ENCODE peak calls at places on chromosomes 16 and 17, in eight cellular contexts. R, N, Q, J, W, Z, T and V are unnamed samples.

GRCh38 chr17:13306310-13306962 is 288.6 kb upstream of the ELAC2 start:
- DNase-seq in R (no peak), N (peak), Q (peak), J (peak), W (no peak), Z (no peak), T (no peak), V (no peak)

GRCh38 chr17:74354123-74354522 is 7.5 kb downstream of the BTBD17 start:
- DNase-seq in R (no peak), N (no peak), Q (peak), J (no peak), W (no peak), Z (no peak), T (peak), V (peak)

GRCh38 chr17:36131436-36131835 is 27.8 kb downstream of the CCL4 start:
- DNase-seq in R (no peak), N (no peak), Q (no peak), J (no peak), W (no peak), Z (no peak), T (no peak), V (no peak)

GRCh38 chr17:4480929-4481898 is 17.5 kb upstream of the SPNS2 start:
- DNase-seq in R (peak), N (no peak), Q (no peak), J (no peak), W (no peak), Z (no peak), T (no peak), V (no peak)

GRCh38 chr17:35577826-35578194 is 561 bp downstream of the PEX12 start:
- DNase-seq in R (no peak), N (no peak), Q (peak), J (no peak), W (no peak), Z (no peak), T (peak), V (no peak)

GRCh38 chr17:17814162-17815061 is 22.4 kb downstream of the SREBF1 start:
- DNase-seq in R (no peak), N (no peak), Q (no peak), J (no peak), W (no peak), Z (no peak), T (no peak), V (no peak)

GRCh38 chr17:15273141-15273793 is 8.1 kb upstream of the PMP22 start:
- DNase-seq in R (no peak), N (peak), Q (peak), J (peak), W (peak), Z (no peak), T (no peak), V (no peak)

GRCh38 chr17:75151893-75152292 is 2.4 kb downstream of the JPT1 start:
- DNase-seq in R (no peak), N (peak), Q (no peak), J (no peak), W (no peak), Z (no peak), T (no peak), V (no peak)

GRCh38 chr17:45129940-45130639 is 2.2 kb downstream of the PLCD3 start:
- DNase-seq in R (no peak), N (no peak), Q (no peak), J (no peak), W (no peak), Z (peak), T (no peak), V (no peak)

GRCh38 chr16:933581-933980 is 37.2 kb downstream of the LMF1 start:
- DNase-seq in R (no peak), N (no peak), Q (no peak), J (no peak), W (no peak), Z (no peak), T (no peak), V (no peak)

GRCh38 chr17:32513579-32513978 is 26.8 kb downstream of the CDK5R1 start:
- DNase-seq in R (no peak), N (no peak), Q (no peak), J (no peak), W (no peak), Z (no peak), T (no peak), V (no peak)

GRCh38 chr16:15640966-15641365 is 2.0 kb downstream of the MARF1 start:
- DNase-seq in R (no peak), N (no peak), Q (no peak), J (no peak), W (no peak), Z (no peak), T (no peak), V (no peak)

GRCh38 chr17:2043785-2044184 is 2.0 kb downstream of the OVCA2 start:
- DNase-seq in R (no peak), N (peak), Q (peak), J (no peak), W (no peak), Z (no peak), T (no peak), V (no peak)

GRCh38 chr16:84677849-84678248 is 22.0 kb upstream of the USP10 start:
- DNase-seq in R (no peak), N (no peak), Q (no peak), J (no peak), W (no peak), Z (no peak), T (no peak), V (no peak)

GRCh38 chr16:14232106-14232890 is 161.2 kb downstream of the MRTFB start:
- DNase-seq in R (no peak), N (peak), Q (peak), J (peak), W (no peak), Z (no peak), T (no peak), V (no peak)

GRCh38 chr17:40915721-40916256 is 21.7 kb downstream of the KRT23 start:
- DNase-seq in R (no peak), N (peak), Q (peak), J (peak), W (no peak), Z (no peak), T (no peak), V (no peak)

GRCh38 chr17:44311562-44312181 is 3.3 kb downstream of the RUNDC3A start:
- DNase-seq in R (no peak), N (no peak), Q (no peak), J (no peak), W (no peak), Z (no peak), T (no peak), V (no peak)

GRCh38 chr17:2701161-2701995 is 10.2 kb downstream of the CLUH start:
- DNase-seq in R (no peak), N (no peak), Q (no peak), J (no peak), W (no peak), Z (peak), T (peak), V (no peak)

GRCh38 chr16:47461598-47462266 is 601 bp downstream of the PHKB start:
- DNase-seq in R (no peak), N (peak), Q (peak), J (no peak), W (peak), Z (peak), T (peak), V (no peak)

GRCh38 chr17:66829386-66829864 is 5.5 kb upstream of the CACNG5 start:
- DNase-seq in R (no peak), N (peak), Q (peak), J (peak), W (no peak), Z (peak), T (peak), V (no peak)

GRCh38 chr16:68860978-68861892 is 17.9 kb downstream of the TANGO6 start:
- DNase-seq in R (no peak), N (no peak), Q (no peak), J (no peak), W (no peak), Z (no peak), T (no peak), V (no peak)

GRCh38 chr17:65855245-65855644 is 293.8 kb upstream of the AXIN2 start:
- DNase-seq in R (no peak), N (peak), Q (peak), J (no peak), W (peak), Z (no peak), T (no peak), V (no peak)

GRCh38 chr16:4677390-4677789 is 16.0 kb upstream of the NUDT16L1 start:
- DNase-seq in R (no peak), N (no peak), Q (no peak), J (no peak), W (no peak), Z (no peak), T (peak), V (no peak)

GRCh38 chr16:14289692-14290340 is 218.7 kb downstream of the MRTFB start:
- DNase-seq in R (no peak), N (no peak), Q (peak), J (no peak), W (no peak), Z (peak), T (no peak), V (no peak)

GRCh38 chr17:48262982-48263586 is 155.5 kb downstream of the SNX11 start:
- DNase-seq in R (no peak), N (no peak), Q (peak), J (no peak), W (no peak), Z (no peak), T (no peak), V (no peak)

GRCh38 chr17:40499551-40500189 is 1.8 kb downstream of the TNS4 start:
- DNase-seq in R (no peak), N (peak), Q (peak), J (no peak), W (peak), Z (peak), T (peak), V (no peak)

GRCh38 chr16:70689035-70689969 is 3.4 kb upstream of the MTSS2 start:
- DNase-seq in R (no peak), N (no peak), Q (no peak), J (no peak), W (no peak), Z (no peak), T (peak), V (no peak)

GRCh38 chr16:112153-112840 is 26.2 kb downstream of the NPRL3 start:
- DNase-seq in R (no peak), N (no peak), Q (no peak), J (no peak), W (no peak), Z (no peak), T (no peak), V (no peak)

GRCh38 chr17:29597361-29598172 is 4.6 kb downstream of the ANKRD13B start:
- DNase-seq in R (no peak), N (no peak), Q (no peak), J (no peak), W (no peak), Z (no peak), T (no peak), V (no peak)

GRCh38 chr17:30550512-30551273 is 73.5 kb downstream of the GOSR1 start:
- DNase-seq in R (no peak), N (peak), Q (peak), J (no peak), W (no peak), Z (no peak), T (no peak), V (peak)

GRCh38 chr16:52398491-52398960 is 148.4 kb downstream of the TOX3 start:
- DNase-seq in R (no peak), N (no peak), Q (no peak), J (no peak), W (no peak), Z (no peak), T (no peak), V (no peak)

GRCh38 chr16:19167710-19168172 is 299 bp upstream of the SYT17 start:
- DNase-seq in R (no peak), N (peak), Q (peak), J (no peak), W (no peak), Z (peak), T (peak), V (peak)

GRCh38 chr16:82744958-82745357 is 118.2 kb downstream of the CDH13 start:
- DNase-seq in R (no peak), N (no peak), Q (no peak), J (no peak), W (no peak), Z (no peak), T (no peak), V (no peak)

GRCh38 chr16:88706288-88706964 is at the start of the genes CTU2 and RNF166:
- DNase-seq in R (peak), N (peak), Q (peak), J (peak), W (peak), Z (peak), T (peak), V (peak)

GRCh38 chr16:321532-321931 is 31.0 kb downstream of the AXIN1 start:
- DNase-seq in R (no peak), N (no peak), Q (no peak), J (no peak), W (no peak), Z (no peak), T (no peak), V (no peak)

GRCh38 chr17:66636111-66636510 is 198.8 kb upstream of the CACNG5 start:
- DNase-seq in R (no peak), N (peak), Q (peak), J (peak), W (no peak), Z (no peak), T (no peak), V (no peak)

GRCh38 chr16:30570621-30571443 is 682 bp downstream of the ZNF688 start:
- DNase-seq in R (no peak), N (no peak), Q (peak), J (no peak), W (no peak), Z (no peak), T (peak), V (no peak)

GRCh38 chr16:47927330-47927729 is 228.5 kb downstream of the ABCC12 start:
- DNase-seq in R (no peak), N (peak), Q (no peak), J (no peak), W (no peak), Z (no peak), T (no peak), V (no peak)

GRCh38 chr16:7590934-7591333 is 258.3 kb downstream of the RBFOX1 start:
- DNase-seq in R (no peak), N (no peak), Q (no peak), J (no peak), W (no peak), Z (no peak), T (no peak), V (no peak)

GRCh38 chr17:28338056-28338768 is 2.7 kb downstream of the TNFAIP1 start:
- DNase-seq in R (no peak), N (peak), Q (peak), J (no peak), W (no peak), Z (no peak), T (no peak), V (no peak)
- TF ChIP-seq CTCF in R (no peak), N (no peak), Q (no peak), J (no peak), W (no peak), Z (no peak), T (no peak), V (no peak)

DNA sequence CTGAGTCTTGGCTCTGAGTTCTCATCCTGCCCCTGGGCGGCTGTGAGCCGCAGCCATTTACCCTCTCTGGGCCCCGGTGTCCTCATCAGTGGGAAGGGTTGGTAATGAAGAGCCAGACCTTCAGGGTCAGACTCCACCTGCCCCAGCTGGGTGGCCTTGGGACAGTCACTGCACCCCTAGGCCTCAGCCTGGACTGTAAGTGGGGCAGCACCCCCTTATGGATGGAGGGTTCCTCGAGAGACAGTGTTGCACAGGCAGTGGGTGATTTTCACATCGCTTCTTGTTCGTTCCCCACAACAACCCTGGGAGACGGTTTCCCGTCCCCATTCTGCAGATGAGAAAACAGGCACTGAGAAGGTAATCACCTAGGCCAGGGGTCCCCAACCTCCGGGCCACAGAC is 60.5 kb downstream of the B9D1 start:
- DNase-seq in R (no peak), N (no peak), Q (no peak), J (no peak), W (no peak), Z (no peak), T (no peak), V (no peak)
- TF ChIP-seq CTCF in R (no peak), N (no peak), Q (no peak), J (no peak), W (no peak), Z (no peak), T (no peak), V (no peak)

GRCh38 chr17:46192211-46192483 is 1.1 kb downstream of the KANSL1 start:
- DNase-seq in R (no peak), N (no peak), Q (no peak), J (no peak), W (no peak), Z (no peak), T (no peak), V (no peak)

GRCh38 chr17:46193626-46194392 is 580 bp upstream of the KANSL1 start:
- DNase-seq in R (peak), N (peak), Q (peak), J (peak), W (peak), Z (peak), T (peak), V (peak)

GRCh38 chr17:46194393-46195216 is 1.4 kb upstream of the KANSL1 start:
- DNase-seq in R (no peak), N (no peak), Q (peak), J (no peak), W (no peak), Z (no peak), T (no peak), V (no peak)

GRCh38 chr17:46192484-46193245 is 564 bp downstream of the KANSL1 start:
- DNase-seq in R (peak), N (peak), Q (peak), J (no peak), W (peak), Z (peak), T (peak), V (no peak)

DNA sequence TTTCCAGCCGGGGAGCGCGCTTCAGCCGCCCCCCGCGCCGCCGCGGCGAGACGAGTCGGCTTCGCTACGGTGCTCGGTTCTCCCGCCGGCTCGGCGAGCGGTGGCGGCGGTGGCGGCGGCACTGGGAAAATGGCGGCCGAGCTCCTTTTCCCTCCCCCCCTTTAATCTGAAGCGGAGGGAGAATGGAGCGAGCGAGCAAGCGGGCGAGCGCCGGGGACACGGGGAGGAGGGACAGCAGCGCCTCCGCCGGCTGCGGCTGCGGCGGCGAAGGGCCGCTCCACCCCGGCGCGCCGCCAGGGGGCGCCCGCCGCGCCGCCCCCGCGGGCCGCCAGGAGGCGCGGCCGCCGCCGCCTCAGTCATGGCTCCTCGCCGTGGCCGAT is at the start of gene KANSL1:
- DNase-seq in R (peak), N (peak), Q (peak), J (peak), W (peak), Z (peak), T (peak), V (no peak)
- TF ChIP-seq CTCF in R (no peak), N (no peak), Q (no peak), J (peak), W (no peak), Z (no peak), T (no peak), V (no peak)

GRCh38 chr17:73230088-73230487 is 31.6 kb downstream of the CPSF4L start:
- DNase-seq in R (no peak), N (no peak), Q (no peak), J (no peak), W (no peak), Z (no peak), T (no peak), V (no peak)

GRCh38 chr17:73232587-73233373 is 28.9 kb downstream of the CPSF4L start:
- DNase-seq in R (no peak), N (no peak), Q (no peak), J (no peak), W (peak), Z (peak), T (peak), V (no peak)

GRCh38 chr17:73231363-73231762 is 30.3 kb downstream of the CPSF4L start:
- DNase-seq in R (no peak), N (no peak), Q (no peak), J (no peak), W (no peak), Z (no peak), T (no peak), V (no peak)

GRCh38 chr17:73234746-73235145 is 26.9 kb downstream of the CPSF4L start:
- DNase-seq in R (no peak), N (no peak), Q (no peak), J (no peak), W (no peak), Z (no peak), T (no peak), V (no peak)

DNA sequence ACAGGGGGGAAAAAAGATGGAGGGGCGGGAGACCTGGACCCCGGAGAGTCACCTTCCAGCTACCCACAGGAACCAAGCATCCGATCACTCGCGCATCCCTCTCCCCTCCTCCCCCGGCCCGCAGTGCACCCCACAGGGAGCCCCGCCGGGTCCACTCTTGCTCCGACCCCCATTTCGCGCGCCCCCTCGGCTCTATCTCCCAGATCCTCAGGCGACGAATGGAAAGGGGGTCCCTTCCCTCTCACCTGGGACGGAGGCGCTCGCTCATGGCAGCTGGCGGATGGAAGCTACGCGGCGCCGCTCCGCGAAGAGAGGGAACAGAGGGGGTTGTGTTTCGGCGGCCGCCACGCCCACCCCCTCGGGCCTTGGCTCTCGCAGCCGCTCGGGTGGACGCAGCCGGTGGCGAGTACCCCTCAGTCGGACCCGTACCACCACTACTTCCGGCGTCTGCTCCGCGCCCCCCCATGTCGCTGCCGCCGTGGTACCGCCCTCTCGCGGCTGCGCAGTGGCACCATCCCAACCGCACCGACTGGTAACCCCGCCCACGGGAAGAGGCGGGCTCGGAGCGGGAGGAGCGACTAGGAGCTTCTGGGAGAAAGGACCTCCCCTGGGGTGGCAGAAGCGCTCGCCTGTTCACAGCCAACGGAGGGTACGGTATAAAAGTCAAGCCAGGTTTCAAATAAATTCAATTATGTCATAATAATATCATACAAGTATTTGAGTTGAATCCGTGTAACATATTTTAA is 29.7 kb downstream of the CPSF4L start:
- DNase-seq in R (peak), N (peak), Q (peak), J (peak), W (peak), Z (peak), T (peak), V (peak)
- TF ChIP-seq CTCF in R (no peak), N (no peak), Q (no peak), J (peak), W (no peak), Z (no peak), T (no peak), V (no peak)

GRCh38 chr16:86748643-86749042 is 170.3 kb downstream of the FOXL1 start:
- DNase-seq in R (no peak), N (no peak), Q (no peak), J (no peak), W (no peak), Z (no peak), T (no peak), V (no peak)
- TF ChIP-seq CTCF in R (no peak), N (no peak), Q (no peak), J (no peak), W (no peak), Z (no peak), T (no peak), V (no peak)

GRCh38 chr16:22099256-22099975 is 7.1 kb downstream of the VWA3A start:
- DNase-seq in R (no peak), N (no peak), Q (no peak), J (no peak), W (no peak), Z (no peak), T (no peak), V (no peak)
- TF ChIP-seq CTCF in R (peak), N (no peak), Q (no peak), J (no peak), W (no peak), Z (no peak), T (no peak), V (no peak)

GRCh38 chr17:72563952-72564351 is 443.1 kb downstream of the SOX9 start:
- DNase-seq in R (no peak), N (no peak), Q (no peak), J (no peak), W (no peak), Z (no peak), T (no peak), V (no peak)
- TF ChIP-seq CTCF in R (no peak), N (no peak), Q (no peak), J (no peak), W (no peak), Z (no peak), T (no peak), V (no peak)